ENCODE peak calls at places on chromosomes 1 and 21, in six cellular contexts. T is IMR-90, I is GM23248, F is astrocyte, Z is GM23338, A is keratinocyte. C is an unnamed sample. For H4K20me1, the result is how much of the 10 kb centered on the place peaks cover.

GRCh38 chr1:229124471-229125198 is 146.3 kb upstream of the RAB4A start:
- DNase-seq in T (no peak), I (no peak), F (no peak), Z (no peak), A (no peak), C (no peak)

GRCh38 chr1:153608742-153609584 is 4.0 kb downstream of the S100A16 start:
- DNase-seq in T (peak), I (peak), F (peak), Z (peak), A (no peak), C (no peak)

GRCh38 chr1:92995420-92996130 is 34.3 kb upstream of the DIPK1A start:
- DNase-seq in T (no peak), I (no peak), F (no peak), Z (no peak), A (no peak), C (no peak)

GRCh38 chr1:175900171-175900570 is 156.8 kb upstream of the TNR start:
- DNase-seq in T (peak), I (peak), F (no peak), Z (no peak), A (no peak), C (no peak)

GRCh38 chr1:187411118-187411517 is 582.4 kb downstream of the PLA2G4A start:
- DNase-seq in T (no peak), I (no peak), F (no peak), Z (no peak), A (no peak), C (no peak)

GRCh38 chr21:37700641-37701202 is 215.5 kb downstream of the KCNJ6 start:
- DNase-seq in T (peak), I (peak), F (peak), Z (peak), A (peak), C (peak)

GRCh38 chr1:10973552-10973951 is 38.9 kb upstream of the TARDBP start:
- DNase-seq in T (no peak), I (peak), F (peak), Z (peak), A (peak), C (no peak)

GRCh38 chr1:234525156-234525774 is 46.3 kb upstream of the TARBP1 start:
- DNase-seq in T (no peak), I (no peak), F (no peak), Z (peak), A (no peak), C (peak)

GRCh38 chr1:47181955-47182680 is 7.7 kb downstream of the PDZK1IP1 start:
- DNase-seq in T (peak), I (no peak), F (peak), Z (no peak), A (no peak), C (no peak)

GRCh38 chr1:38534473-38534823 is 325.1 kb downstream of the RRAGC start:
- DNase-seq in T (no peak), I (no peak), F (no peak), Z (no peak), A (no peak), C (no peak)

GRCh38 chr1:224182866-224183590 is at the start of gene DEGS1:
- DNase-seq in T (peak), I (peak), F (peak), Z (peak), A (no peak), C (peak)

GRCh38 chr1:231315887-231316286 is 21.8 kb downstream of the EXOC8 start:
- DNase-seq in T (peak), I (peak), F (no peak), Z (peak), A (no peak), C (peak)

GRCh38 chr1:209045326-209046057 is 538.0 kb upstream of the CAMK1G start:
- DNase-seq in T (no peak), I (peak), F (peak), Z (no peak), A (no peak), C (no peak)

GRCh38 chr1:225875044-225875822 is 6.9 kb downstream of the TMEM63A start:
- DNase-seq in T (no peak), I (no peak), F (no peak), Z (no peak), A (peak), C (no peak)

GRCh38 chr21:45644041-45644906 is 749 bp downstream of the PCBP3 start:
- DNase-seq in T (no peak), I (peak), F (no peak), Z (peak), A (no peak), C (no peak)

GRCh38 chr1:88503656-88504055 is 180.4 kb upstream of the PKN2 start:
- DNase-seq in T (no peak), I (no peak), F (no peak), Z (no peak), A (no peak), C (no peak)

GRCh38 chr1:225366016-225366415 is 61.8 kb downstream of the LBR start:
- DNase-seq in T (no peak), I (no peak), F (no peak), Z (no peak), A (no peak), C (no peak)

GRCh38 chr1:156076609-156077429 is 5.4 kb downstream of the MEX3A start:
- DNase-seq in T (no peak), I (no peak), F (no peak), Z (peak), A (no peak), C (peak)

GRCh38 chr1:3716351-3716750 is 35.9 kb upstream of the CCDC27 start:
- DNase-seq in T (no peak), I (no peak), F (no peak), Z (no peak), A (no peak), C (no peak)

GRCh38 chr1:219659005-219659632 is 46.2 kb upstream of the ZC3H11B start:
- DNase-seq in T (no peak), I (peak), F (peak), Z (no peak), A (no peak), C (no peak)

GRCh38 chr1:230747139-230747730 is at the start of gene CAPN9:
- DNase-seq in T (no peak), I (no peak), F (no peak), Z (no peak), A (no peak), C (no peak)

GRCh38 chr1:182309631-182310351 is 81.8 kb downstream of the GLUL start:
- DNase-seq in T (no peak), I (no peak), F (no peak), Z (no peak), A (no peak), C (no peak)

GRCh38 chr1:51329443-51330325 is 678 bp downstream of the TTC39A start:
- DNase-seq in T (no peak), I (no peak), F (no peak), Z (no peak), A (no peak), C (no peak)

GRCh38 chr1:51330331-51331201 is at the start of gene TTC39A:
- DNase-seq in T (no peak), I (peak), F (no peak), Z (peak), A (no peak), C (no peak)

GRCh38 chr1:51328926-51329325 is 1.4 kb downstream of the TTC39A start:
- DNase-seq in T (no peak), I (no peak), F (no peak), Z (no peak), A (no peak), C (no peak)

GRCh38 chr1:51328279-51328678 is 2.1 kb downstream of the TTC39A start:
- DNase-seq in T (peak), I (peak), F (peak), Z (no peak), A (no peak), C (no peak)

DNA sequence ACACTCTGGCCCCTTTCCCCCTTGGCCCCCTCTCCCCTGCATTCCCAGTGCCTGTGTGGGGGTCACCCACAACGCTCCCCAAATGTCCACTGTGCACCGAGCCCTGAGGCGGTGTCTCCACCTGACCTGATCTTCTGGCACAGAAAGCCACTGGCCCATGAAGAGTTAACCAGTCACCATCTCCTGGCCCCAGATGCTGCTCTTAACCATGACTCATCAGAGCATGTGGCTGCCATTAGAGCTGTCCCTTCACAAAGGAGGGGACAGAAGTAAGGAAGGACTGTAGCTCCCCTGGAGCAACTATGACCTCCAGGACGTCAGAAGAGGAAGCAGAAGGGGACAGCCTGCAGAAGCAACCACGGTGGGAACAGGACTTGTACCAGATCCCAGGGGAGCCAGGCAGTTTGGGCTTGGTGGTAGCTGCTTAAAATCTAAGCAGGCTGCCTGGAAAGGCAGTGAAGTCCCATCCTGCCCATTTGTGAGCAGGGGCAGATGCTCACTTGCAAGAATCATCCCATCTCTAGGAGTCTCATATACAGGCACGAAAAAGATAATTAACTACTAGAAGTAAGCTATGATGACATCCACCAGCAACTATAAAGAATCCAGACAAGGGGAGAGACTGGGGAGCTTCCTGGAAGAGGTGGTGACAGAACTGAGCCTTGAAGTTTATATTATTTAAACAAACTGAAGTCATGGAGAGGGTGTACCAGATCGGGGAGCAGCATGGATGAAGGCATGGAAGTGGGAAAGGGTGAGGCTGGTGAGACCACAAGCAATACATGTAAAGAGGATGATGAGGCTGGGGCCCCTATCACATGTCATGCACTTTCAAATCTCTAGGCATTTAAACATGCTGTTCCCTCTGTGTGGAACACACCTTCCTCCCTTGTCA is 1.1 kb upstream of the TTC39A start:
- DNase-seq in T (peak), I (peak), F (peak), Z (peak), A (peak), C (no peak)
- H2AFZ ChIP-seq in T (peak), I (peak), F (peak), Z (peak), A (no peak), C (no peak)

DNA sequence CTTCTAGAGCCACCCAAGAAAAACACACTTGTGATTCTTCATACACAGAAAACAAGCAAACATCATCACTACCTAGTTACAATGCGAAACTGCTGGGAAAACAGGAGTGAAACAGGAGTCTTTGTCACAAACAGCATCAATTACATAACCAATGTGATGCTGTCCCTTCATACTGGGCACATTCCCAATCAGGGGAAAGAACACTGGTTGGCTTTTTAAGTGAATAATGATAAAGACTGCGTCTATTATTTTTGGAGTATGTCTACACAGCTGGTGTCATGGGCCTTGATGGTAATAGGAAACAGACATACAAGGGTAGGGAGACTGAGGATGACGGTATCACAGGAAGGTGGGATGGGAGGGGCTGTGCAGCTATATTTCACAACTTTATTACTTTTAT is 43.3 kb downstream of the SIPA1L2 start:
- DNase-seq in T (no peak), I (no peak), F (no peak), Z (no peak), A (no peak), C (no peak)
- H4K20me1 ChIP-seq in T (under half), I (under half), F (under half), Z (under half), A (under half), C (under half)

GRCh38 chr1:244730934-244731434 is 78.1 kb downstream of the DESI2 start:
- DNase-seq in T (no peak), I (no peak), F (no peak), Z (peak), A (no peak), C (no peak)
- H2AFZ ChIP-seq in T (peak), I (peak), F (peak), Z (peak), A (peak), C (no peak)

DNA sequence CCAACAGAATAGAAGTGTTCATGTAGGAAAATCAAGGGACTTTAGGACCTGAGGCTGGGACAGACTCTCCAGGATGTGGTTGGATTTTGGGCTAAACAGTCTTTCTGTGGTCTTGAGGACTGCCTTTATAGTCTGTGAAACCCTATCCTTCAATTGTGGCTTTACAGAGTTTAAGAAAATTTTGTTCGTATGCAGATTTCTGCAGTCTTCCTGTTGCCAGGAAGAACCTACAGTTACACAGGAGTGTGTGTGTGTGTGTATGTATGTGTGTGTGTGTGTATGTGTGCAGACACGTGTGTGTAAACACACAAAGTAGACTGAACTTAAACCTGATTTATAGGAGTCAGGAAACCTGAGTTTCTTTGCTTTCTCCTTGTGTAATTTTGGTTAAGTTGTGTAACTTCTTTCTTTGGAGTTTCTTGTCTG is 22.8 kb downstream of the NEK7 start:
- DNase-seq in T (peak), I (no peak), F (peak), Z (no peak), A (no peak), C (no peak)
- H4K20me1 ChIP-seq in T (under half), I (half or more), F (half or more), Z (under half), A (under half), C (under half)